ENCODE peak calls at places on chromosomes 16 and 17, in nine cellular contexts. R is lung, D is foreskin fibroblast, P is hepatocyte, Q is heart right ventricle, N is cardiac muscle cell, Z is Panc1, Y is fibroblast of lung, M is GM06990. U is an unnamed sample.

GRCh38 chr16:13448346-13448745 is 471.6 kb upstream of the ERCC4 start:
- DNase-seq in R (no peak), D (no peak), P (no peak), Q (no peak), N (no peak), Z (no peak), Y (no peak), M (no peak), U (no peak)

GRCh38 chr16:84841787-84842300 is 22.1 kb downstream of the CRISPLD2 start:
- DNase-seq in R (peak), D (no peak), P (peak), Q (no peak), N (no peak), Z (no peak), Y (no peak), M (no peak), U (no peak)

GRCh38 chr17:41868568-41868967 is 3.3 kb upstream of the KLHL11 start:
- DNase-seq in R (no peak), D (no peak), P (no peak), Q (no peak), N (no peak), Z (no peak), Y (no peak), M (no peak), U (no peak)

GRCh38 chr17:51479303-51479702 is 219.0 kb downstream of the UTP18 start:
- DNase-seq in R (no peak), D (no peak), P (no peak), Q (no peak), N (no peak), Z (no peak), Y (no peak), M (no peak), U (no peak)

GRCh38 chr16:85716680-85717038 is 27.9 kb upstream of the GINS2 start:
- DNase-seq in R (no peak), D (no peak), P (no peak), Q (no peak), N (no peak), Z (no peak), Y (no peak), M (no peak), U (no peak)

GRCh38 chr16:81451753-81452680 is 7.4 kb downstream of the CMIP start:
- DNase-seq in R (no peak), D (no peak), P (peak), Q (peak), N (no peak), Z (no peak), Y (no peak), M (no peak), U (no peak)

GRCh38 chr16:9885876-9886275 is 296.4 kb downstream of the GRIN2A start:
- DNase-seq in R (no peak), D (no peak), P (no peak), Q (no peak), N (no peak), Z (no peak), Y (no peak), M (no peak), U (no peak)

GRCh38 chr16:67963325-67964321 is 4.8 kb downstream of the SLC12A4 start:
- DNase-seq in R (no peak), D (peak), P (no peak), Q (no peak), N (peak), Z (no peak), Y (no peak), M (no peak), U (no peak)

GRCh38 chr17:77959926-77960521 is 1.5 kb downstream of the TNRC6C start:
- DNase-seq in R (no peak), D (peak), P (peak), Q (peak), N (peak), Z (no peak), Y (peak), M (no peak), U (peak)

GRCh38 chr17:42553161-42553818 is 567 bp downstream of the HSD17B1 start:
- DNase-seq in R (no peak), D (peak), P (no peak), Q (no peak), N (no peak), Z (no peak), Y (no peak), M (no peak), U (no peak)

GRCh38 chr16:90057738-90058173 is 19.4 kb downstream of the PRDM7 start:
- DNase-seq in R (no peak), D (peak), P (peak), Q (no peak), N (no peak), Z (no peak), Y (peak), M (no peak), U (peak)

GRCh38 chr17:80944326-80944725 is 47.3 kb upstream of the CHMP6 start:
- DNase-seq in R (no peak), D (no peak), P (no peak), Q (no peak), N (no peak), Z (no peak), Y (no peak), M (no peak), U (no peak)

GRCh38 chr17:28912281-28912937 is 9.5 kb upstream of the DHRS13 start:
- DNase-seq in R (no peak), D (no peak), P (no peak), Q (no peak), N (no peak), Z (no peak), Y (no peak), M (no peak), U (no peak)

GRCh38 chr17:81390029-81390428 is 5.2 kb upstream of the BAHCC1 start:
- DNase-seq in R (no peak), D (no peak), P (no peak), Q (no peak), N (no peak), Z (no peak), Y (no peak), M (no peak), U (no peak)

GRCh38 chr16:87053016-87053982 is 263.9 kb downstream of the C16orf95 start:
- DNase-seq in R (no peak), D (no peak), P (no peak), Q (no peak), N (no peak), Z (no peak), Y (no peak), M (no peak), U (no peak)

GRCh38 chr17:78993241-78993956 is 13.7 kb upstream of the LGALS3BP start:
- DNase-seq in R (no peak), D (peak), P (peak), Q (peak), N (peak), Z (no peak), Y (peak), M (no peak), U (peak)

GRCh38 chr16:85492617-85492957 is 120.5 kb upstream of the GSE1 start:
- DNase-seq in R (no peak), D (no peak), P (no peak), Q (no peak), N (no peak), Z (no peak), Y (no peak), M (no peak), U (no peak)

GRCh38 chr17:75693500-75694481 is 26.7 kb downstream of the SAP30BP start:
- DNase-seq in R (peak), D (peak), P (peak), Q (peak), N (peak), Z (no peak), Y (peak), M (no peak), U (no peak)

GRCh38 chr17:67520282-67520906 is 143.3 kb downstream of the PITPNC1 start:
- DNase-seq in R (no peak), D (peak), P (no peak), Q (no peak), N (no peak), Z (no peak), Y (peak), M (no peak), U (no peak)
- TF ChIP-seq CTCF in R (no peak), D (no peak), P (no peak), Q (no peak), N (no peak), Z (no peak), Y (no peak), M (no peak), U (no peak)

GRCh38 chr16:50580180-50580771 is 32.1 kb downstream of the NKD1 start:
- DNase-seq in R (no peak), D (no peak), P (no peak), Q (no peak), N (no peak), Z (no peak), Y (no peak), M (no peak), U (no peak)
- TF ChIP-seq CTCF in R (no peak), D (no peak), P (no peak), Q (no peak), N (no peak), Z (no peak), Y (no peak), M (no peak), U (no peak)

DNA sequence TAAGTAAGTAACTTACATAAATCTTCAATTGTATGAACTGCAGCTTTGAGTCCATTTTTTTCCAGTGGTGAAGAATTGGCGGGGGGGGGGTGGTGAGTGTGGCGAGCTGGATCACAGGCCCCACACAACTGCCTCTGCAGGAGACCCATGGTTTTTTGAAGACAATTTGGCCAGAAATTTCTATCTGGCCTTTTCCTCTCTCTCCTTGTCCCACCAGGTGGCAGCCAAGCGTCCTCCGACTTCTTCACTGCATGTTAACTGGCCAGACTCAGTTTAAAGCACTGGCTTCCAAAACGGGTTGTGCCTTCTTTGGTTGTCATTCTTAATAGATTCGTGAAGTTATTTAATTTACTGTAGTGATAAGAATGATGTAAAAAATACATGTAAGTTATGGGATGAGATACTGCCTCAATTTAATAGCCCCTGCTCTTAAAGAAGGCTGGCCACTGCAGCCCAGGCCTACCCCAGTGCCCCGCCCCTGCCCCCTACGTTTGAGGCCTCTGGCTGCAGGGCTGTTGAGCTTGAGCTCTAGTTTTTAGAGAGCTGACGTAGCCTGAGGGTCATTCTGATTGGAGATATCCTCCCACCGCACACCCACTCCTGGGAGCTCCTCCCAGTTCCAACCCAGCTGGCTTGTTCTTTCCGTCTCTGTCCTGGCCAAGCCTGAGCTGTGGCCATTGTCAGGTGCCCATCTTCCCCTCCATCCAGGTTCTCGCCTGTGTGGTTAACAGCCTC is 36.4 kb downstream of the AKAP1 start:
- DNase-seq in R (no peak), D (peak), P (peak), Q (peak), N (peak), Z (no peak), Y (peak), M (no peak), U (peak)
- TF ChIP-seq CTCF in R (no peak), D (peak), P (peak), Q (peak), N (peak), Z (peak), Y (peak), M (peak), U (peak)

GRCh38 chr16:56589141-56590039 is at the start of gene MT3:
- DNase-seq in R (no peak), D (peak), P (peak), Q (no peak), N (peak), Z (no peak), Y (no peak), M (no peak), U (no peak)
- TF ChIP-seq CTCF in R (no peak), D (no peak), P (no peak), Q (no peak), N (no peak), Z (peak), Y (no peak), M (no peak), U (no peak)

DNA sequence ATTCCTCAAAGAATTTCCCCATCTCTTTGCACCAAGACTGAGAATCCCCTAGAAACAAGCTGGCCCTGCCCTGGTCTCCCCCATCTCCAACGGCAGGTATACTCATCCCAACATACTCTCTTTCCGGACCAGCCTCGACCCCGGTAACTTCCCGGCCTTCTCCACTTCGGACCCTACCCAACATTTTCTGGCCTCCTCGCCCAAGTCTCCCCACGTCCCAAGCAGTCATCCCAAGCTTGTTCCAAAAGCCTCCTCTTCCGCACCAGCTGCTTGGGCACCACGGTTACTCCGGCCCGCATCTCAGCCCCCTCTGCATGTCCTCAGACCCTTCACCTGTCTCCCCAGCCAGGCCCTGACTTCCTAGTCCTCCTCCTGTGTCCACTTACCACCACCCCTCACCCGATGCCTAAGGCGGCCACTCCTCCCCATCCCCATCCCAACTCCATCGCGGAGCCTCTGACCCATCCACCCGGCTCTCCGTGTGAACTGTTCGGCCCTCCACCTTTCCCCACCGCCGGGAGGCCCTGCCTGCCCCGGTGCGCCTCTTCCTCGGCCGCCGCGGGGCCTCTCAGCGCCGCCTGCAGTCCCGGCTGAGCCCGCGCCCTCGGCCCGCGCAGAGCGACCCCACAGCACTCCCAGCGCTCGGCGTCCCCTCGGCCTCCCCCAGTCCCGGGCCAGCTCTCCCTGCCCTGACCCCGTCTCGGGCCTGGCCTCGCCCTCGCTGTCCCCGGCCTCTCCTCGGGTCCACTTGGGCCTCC is 993 bp downstream of the PITPNA start:
- DNase-seq in R (no peak), D (peak), P (peak), Q (no peak), N (peak), Z (no peak), Y (peak), M (peak), U (peak)
- TF ChIP-seq CTCF in R (no peak), D (peak), P (peak), Q (no peak), N (peak), Z (no peak), Y (peak), M (peak), U (peak)